ENCODE peak calls at places on chromosomes 13 and 19, in four cellular contexts. A, C, Z and N are unnamed samples. For H3K36me3, the result is how much of the 10 kb centered on the place peaks cover.

GRCh38 chr13:109725297-109725696 is 61.1 kb downstream of the IRS2 start:
- DNase-seq in C (no peak), Z (no peak), A (peak), N (no peak)

GRCh38 chr13:43266953-43267615 is 243.7 kb downstream of the DNAJC15 start:
- DNase-seq in A (no peak), C (no peak), Z (no peak), N (no peak)

GRCh38 chr13:75704194-75704941 is 68.2 kb downstream of the LMO7 start:
- DNase-seq in C (no peak), A (no peak), Z (peak), N (peak)

GRCh38 chr19:54952591-54953344 is 5.4 kb upstream of the NLRP7 start:
- DNase-seq in C (no peak), A (no peak), Z (peak), N (peak)

GRCh38 chr13:44806841-44807240 is 182.4 kb downstream of the NUFIP1 start:
- DNase-seq in Z (no peak), C (no peak), A (no peak), N (no peak)

GRCh38 chr13:39144941-39145533 is 106.8 kb downstream of the NHLRC3 start:
- DNase-seq in C (peak), Z (peak), A (no peak), N (peak)

GRCh38 chr13:99380921-99381645 is 73.9 kb upstream of the GPR183 start:
- DNase-seq in A (no peak), Z (peak), C (no peak), N (no peak)

GRCh38 chr13:42007844-42008243 is 40.6 kb upstream of the DGKH start:
- DNase-seq in Z (peak), A (no peak), C (no peak), N (peak)

GRCh38 chr19:6811906-6812305 is 39.4 kb downstream of the VAV1 start:
- DNase-seq in Z (peak), C (no peak), A (no peak), N (peak)

GRCh38 chr13:41554180-41554579 is 96.8 kb downstream of the RGCC start:
- DNase-seq in Z (no peak), A (no peak), C (no peak), N (no peak)

GRCh38 chr19:18274776-18275356 is 614 bp upstream of the IQCN start:
- DNase-seq in C (peak), Z (peak), A (no peak), N (peak)

GRCh38 chr19:16376649-16377048 is 52.0 kb downstream of the KLF2 start:
- DNase-seq in C (no peak), A (no peak), Z (no peak), N (no peak)

GRCh38 chr19:47549341-47549768 is 23.6 kb downstream of the ZNF541 start:
- DNase-seq in C (no peak), A (no peak), Z (no peak), N (no peak)

GRCh38 chr13:21673592-21674270 is 2.9 kb downstream of the FGF9 start:
- DNase-seq in A (no peak), C (no peak), Z (peak), N (no peak)

GRCh38 chr19:1624458-1624857 is 19.2 kb upstream of the UQCR11 start:
- DNase-seq in A (no peak), C (no peak), Z (peak), N (peak)

GRCh38 chr19:33413868-33414666 is 40.6 kb downstream of the CEBPG start:
- DNase-seq in C (no peak), A (no peak), Z (no peak), N (no peak)

GRCh38 chr13:110185696-110186095 is 121.3 kb downstream of the COL4A1 start:
- DNase-seq in A (no peak), C (no peak), Z (peak), N (no peak)

GRCh38 chr19:38478273-38478971 is 44.9 kb downstream of the RYR1 start:
- DNase-seq in A (no peak), Z (no peak), C (no peak), N (peak)

GRCh38 chr19:56147307-56147706 is 6.2 kb downstream of the ZNF444 start:
- DNase-seq in C (no peak), Z (no peak), A (no peak), N (no peak)

GRCh38 chr19:6103217-6103644 is 7.1 kb downstream of the RFX2 start:
- DNase-seq in C (peak), A (no peak), Z (peak), N (peak)

GRCh38 chr19:52527954-52528326 is 472 bp downstream of the ZNF808 start:
- DNase-seq in C (peak), A (no peak), Z (peak), N (no peak)

GRCh38 chr13:43433691-43434121 is 353.1 kb downstream of the ENOX1 start:
- DNase-seq in A (no peak), Z (no peak), C (no peak), N (no peak)

GRCh38 chr13:30119476-30119875 is 187.9 kb downstream of the KATNAL1 start:
- DNase-seq in C (no peak), Z (peak), A (no peak), N (peak)

GRCh38 chr13:54859827-54860226 is 1831.2 kb downstream of the OLFM4 start:
- DNase-seq in A (no peak), Z (no peak), C (no peak), N (peak)

GRCh38 chr13:84296386-84296785 is 414.1 kb upstream of the SLITRK1 start:
- DNase-seq in A (no peak), C (no peak), Z (peak), N (no peak)

GRCh38 chr13:74710006-74710405 is 575.8 kb upstream of the KLF12 start:
- DNase-seq in C (no peak), Z (peak), A (no peak), N (peak)

GRCh38 chr19:39696418-39696817 is 7.9 kb upstream of the LGALS14 start:
- DNase-seq in C (no peak), A (no peak), Z (no peak), N (peak)

GRCh38 chr19:38441660-38442348 is 8.3 kb downstream of the RYR1 start:
- DNase-seq in Z (no peak), C (no peak), A (no peak), N (no peak)

DNA sequence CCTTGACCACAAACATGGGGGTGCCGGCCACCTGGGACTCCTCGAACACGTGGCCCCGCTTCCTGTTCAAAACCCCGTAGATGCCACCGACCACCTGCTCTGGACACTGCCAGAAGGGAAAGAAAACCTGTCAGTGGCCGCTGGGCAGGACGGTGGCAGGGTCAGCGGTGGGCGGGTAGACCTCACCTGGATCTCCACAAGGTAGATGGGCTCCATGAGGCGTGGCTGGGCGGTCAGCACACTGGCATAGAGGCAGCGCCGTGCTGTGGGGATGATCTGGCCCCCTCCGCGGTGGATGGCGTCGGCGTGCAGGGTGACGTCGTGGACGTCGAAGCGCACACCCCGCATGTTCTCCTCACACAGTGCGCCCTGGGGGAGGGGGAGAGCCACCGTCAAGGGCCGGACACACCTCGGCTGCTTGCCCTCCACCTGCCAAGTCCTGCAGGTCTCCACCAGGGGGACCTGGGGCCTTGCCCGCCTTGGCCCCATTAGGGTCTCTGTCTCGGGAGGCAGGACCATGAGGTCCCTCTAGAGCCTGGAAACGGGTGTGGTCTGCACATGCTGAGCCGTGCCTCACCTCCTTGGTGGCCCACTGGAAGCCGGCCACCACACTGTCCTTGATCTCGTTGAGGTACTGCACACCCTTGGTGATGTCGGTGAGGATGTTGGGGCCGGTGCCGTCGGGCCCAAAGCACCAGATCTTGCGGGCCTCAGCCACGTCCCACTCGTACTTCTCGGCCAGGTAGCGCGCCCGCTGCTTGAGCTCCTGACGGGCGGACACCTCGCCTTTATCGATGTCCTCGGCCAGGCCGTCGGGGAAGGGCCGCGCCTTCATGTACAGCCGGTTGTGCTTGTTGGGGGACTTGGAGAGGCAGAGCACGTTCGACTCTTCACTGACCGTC is 6.6 kb upstream of the DAPK3 start:
- DNase-seq in Z (no peak), A (no peak), C (peak), N (no peak)
- TF ChIP-seq CTCF in Z (no peak), A (no peak), C (no peak), N (peak)

GRCh38 chr13:112870737-112871287 is 98.2 kb upstream of the MCF2L start:
- DNase-seq in Z (no peak), A (no peak), C (no peak), N (no peak)
- H3K36me3 ChIP-seq in Z (under half), A (under half), C (under half), N (under half)

GRCh38 chr19:4343056-4343844 is at the start of gene MPND:
- DNase-seq in C (peak), A (no peak), Z (peak), N (peak)
- TF ChIP-seq CTCF in C (no peak), A (no peak), Z (peak), N (peak)

GRCh38 chr19:48967346-48968178 is 2.5 kb downstream of the FTL start:
- DNase-seq in A (no peak), C (no peak), Z (peak), N (peak)

GRCh38 chr19:48970139-48970766 is 5.1 kb downstream of the FTL start:
- DNase-seq in A (no peak), C (no peak), Z (no peak), N (no peak)

GRCh38 chr19:48969276-48970138 is 4.4 kb downstream of the FTL start:
- DNase-seq in C (no peak), Z (no peak), A (no peak), N (peak)

GRCh38 chr19:48968179-48968661 is 3.1 kb downstream of the FTL start:
- DNase-seq in Z (no peak), A (no peak), C (no peak), N (no peak)

DNA sequence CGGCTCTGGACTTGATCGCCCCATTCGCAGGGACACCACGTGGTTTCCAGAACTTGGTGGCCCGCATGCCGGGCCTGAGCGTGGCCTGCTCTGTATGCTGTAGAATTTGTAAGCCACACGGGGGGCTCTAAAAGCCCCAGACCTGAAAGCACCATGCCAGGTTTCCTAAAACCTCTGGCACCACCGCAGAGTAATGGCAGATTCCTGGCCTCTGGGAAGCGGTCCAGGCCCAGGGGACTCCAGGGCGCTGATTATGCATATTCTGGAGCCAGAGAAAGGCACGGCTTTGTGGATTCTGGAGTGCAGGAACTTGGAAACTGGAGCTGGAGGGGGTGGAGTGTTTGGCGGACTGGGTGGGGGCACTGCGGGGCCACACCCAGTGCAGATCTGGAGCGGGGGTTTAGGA is 3.7 kb downstream of the FTL start:
- DNase-seq in C (no peak), A (no peak), Z (no peak), N (no peak)
- H3K36me3 ChIP-seq in C (half or more), A (under half), Z (under half), N (under half)

GRCh38 chr13:25401958-25402357 is 30.2 kb downstream of the ATP8A2 start:
- DNase-seq in Z (no peak), A (no peak), C (no peak), N (no peak)

GRCh38 chr13:25409938-25410337 is 38.2 kb downstream of the ATP8A2 start:
- DNase-seq in Z (no peak), C (no peak), A (no peak), N (no peak)

DNA sequence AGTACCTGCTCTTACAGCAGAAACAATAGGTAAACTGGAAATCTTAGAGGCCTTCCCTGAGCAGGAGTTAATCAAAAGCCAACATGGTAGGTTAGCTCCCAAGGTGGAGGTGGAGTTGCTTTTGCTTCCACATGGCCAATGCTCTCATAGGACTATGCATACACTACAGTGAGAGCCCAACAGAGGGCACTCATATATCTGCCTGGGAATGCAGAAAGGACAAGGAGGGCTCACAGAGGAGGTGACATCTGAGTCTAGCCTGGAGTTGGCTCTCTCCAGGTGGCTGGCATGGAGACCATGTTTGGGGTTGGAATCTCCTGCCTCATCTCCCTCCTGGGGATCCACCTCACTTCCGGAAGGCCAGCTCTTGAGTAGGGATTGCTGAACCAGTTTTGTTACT is 34.6 kb downstream of the ATP8A2 start:
- DNase-seq in C (no peak), A (no peak), Z (no peak), N (peak)
- TF ChIP-seq CTCF in C (no peak), A (no peak), Z (no peak), N (no peak)

GRCh38 chr19:11017275-11018035 is 56.6 kb downstream of the SMARCA4 start:
- DNase-seq in Z (no peak), A (no peak), C (no peak), N (no peak)
- H3K36me3 ChIP-seq in Z (half or more), A (under half), C (half or more), N (half or more)

DNA sequence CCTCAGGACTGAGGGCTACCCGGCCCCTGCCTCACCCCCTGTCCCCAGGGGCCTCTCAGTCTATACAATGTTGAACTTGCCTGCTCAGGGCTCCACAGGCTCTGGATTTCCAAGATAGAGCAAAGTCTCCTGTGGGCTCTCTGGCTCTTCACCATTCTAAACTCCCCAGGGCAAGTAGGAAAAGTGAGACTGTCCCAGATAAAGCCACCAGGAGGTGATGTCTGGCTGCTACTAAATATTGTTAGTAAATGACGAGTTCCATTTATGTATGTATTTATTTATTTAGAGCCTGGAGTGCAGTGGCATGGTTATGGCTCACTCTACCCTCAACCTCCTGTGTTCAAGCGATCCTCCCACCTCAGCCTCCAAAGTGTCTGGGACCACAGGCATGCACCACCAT is 73.6 kb upstream of the SIAH3 start:
- DNase-seq in C (no peak), Z (no peak), A (no peak), N (no peak)
- TF ChIP-seq CTCF in C (no peak), Z (no peak), A (no peak), N (no peak)

DNA sequence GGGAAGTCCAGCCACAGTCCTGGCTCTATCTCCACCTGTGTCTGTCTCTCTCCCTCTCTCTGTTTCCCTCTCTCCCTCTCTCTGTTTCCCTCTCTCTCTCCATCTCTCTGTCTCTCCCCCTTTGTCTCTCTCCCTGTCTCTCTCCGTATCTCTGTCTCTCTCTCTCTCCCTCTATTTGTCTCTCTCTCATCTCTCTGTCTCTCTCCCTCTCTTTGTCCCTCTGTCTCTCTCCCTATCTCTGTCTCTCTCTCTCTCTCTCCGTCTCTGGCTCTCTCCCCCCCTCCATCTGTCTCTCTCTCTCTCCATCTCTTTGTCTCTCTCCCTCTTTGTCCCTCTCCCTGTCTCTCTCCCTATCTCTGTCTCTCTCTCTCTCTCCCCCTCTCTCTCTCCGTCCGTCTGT is 39.5 kb upstream of the C13orf46 start:
- DNase-seq in Z (no peak), C (no peak), A (no peak), N (no peak)
- H3K36me3 ChIP-seq in Z (under half), C (under half), A (under half), N (under half)

DNA sequence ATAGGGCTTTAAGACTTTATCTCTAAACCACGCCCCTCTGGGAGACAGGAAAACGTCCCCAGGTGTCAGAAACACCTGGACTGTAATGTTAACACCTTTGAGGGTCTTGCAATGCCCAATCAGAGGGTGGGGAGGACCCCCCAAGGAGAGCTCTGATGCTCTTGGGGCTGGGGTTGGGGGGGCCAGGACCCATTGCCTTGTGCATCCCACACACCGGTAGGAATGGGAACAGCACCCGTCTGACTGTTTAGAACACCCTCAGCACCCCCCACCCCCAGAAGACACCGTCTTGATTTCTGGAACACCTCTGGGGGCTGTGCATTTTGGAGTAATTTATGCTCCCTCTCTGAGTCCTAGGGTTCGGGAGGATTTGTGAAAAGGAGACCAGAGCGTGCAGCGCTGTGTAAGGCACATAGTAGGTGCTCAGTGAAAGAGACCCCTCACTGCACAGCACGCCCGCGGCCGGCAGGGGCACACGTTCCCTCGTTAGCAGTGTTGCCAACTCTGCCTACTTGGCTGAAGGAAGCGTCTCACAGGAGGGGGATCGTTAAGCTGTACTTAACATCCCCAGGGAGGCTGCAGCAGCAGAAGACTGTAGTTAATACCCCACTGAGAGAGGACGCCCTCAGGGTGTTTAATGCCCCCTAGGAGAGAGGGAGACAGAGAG is 2.8 kb upstream of the ERFL start:
- DNase-seq in A (no peak), Z (no peak), C (no peak), N (no peak)
- TF ChIP-seq CTCF in A (no peak), Z (peak), C (no peak), N (peak)

GRCh38 chr19:35032356-35032865 is 2.1 kb downstream of the SCN1B start:
- DNase-seq in C (no peak), Z (no peak), A (no peak), N (no peak)

GRCh38 chr19:35030257-35031071 is at the start of gene SCN1B:
- DNase-seq in A (no peak), Z (peak), C (no peak), N (peak)

GRCh38 chr19:35031072-35031881 is 1.0 kb downstream of the SCN1B start:
- DNase-seq in C (no peak), Z (peak), A (no peak), N (no peak)

GRCh38 chr19:35027851-35028599 is 2.2 kb upstream of the SCN1B start:
- DNase-seq in C (no peak), Z (peak), A (no peak), N (no peak)

DNA sequence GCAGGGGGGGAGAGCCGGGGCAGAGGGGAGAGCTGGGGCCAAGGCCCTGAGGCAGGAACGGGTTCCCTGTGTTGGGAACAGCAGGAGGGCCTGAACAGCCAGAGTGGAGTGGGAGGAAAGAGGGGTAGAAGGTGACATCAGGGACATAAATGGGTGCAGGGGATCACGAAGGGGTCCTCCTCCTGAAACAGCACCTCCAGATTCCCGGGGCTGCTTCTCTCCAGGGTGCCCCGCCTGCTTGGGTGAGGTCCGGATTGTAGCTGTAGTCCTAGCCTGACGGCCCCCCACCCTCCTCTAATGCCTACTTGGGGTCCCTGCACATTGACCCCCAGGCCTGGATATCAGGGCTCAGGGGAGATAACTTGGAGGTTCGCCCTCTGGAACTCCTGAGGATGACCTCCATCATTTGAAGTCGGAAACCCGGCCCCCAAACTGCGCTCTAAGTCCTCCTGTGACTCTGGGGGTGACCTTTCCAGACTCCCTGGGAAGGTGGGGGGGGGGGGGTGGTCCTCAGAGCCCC is 473 bp upstream of the SCN1B start:
- DNase-seq in A (no peak), Z (no peak), C (no peak), N (no peak)
- H3K36me3 ChIP-seq in A (under half), Z (under half), C (under half), N (under half)